ENCODE peak calls at places on chromosomes 6 and 20, in six cellular contexts. A is Karpas-422, Y is HCT116, U is SK-N-SH, H is PC-3, K is GM23248. T is an unnamed sample. For H3K9me2, the result is how much of the 10 kb centered on the place peaks cover.

GRCh38 chr20:48669946-48670630 is 157.7 kb downstream of the PREX1 start:
- DNase-seq in A (no peak), Y (no peak), U (no peak), H (no peak), K (no peak), T (no peak)

GRCh38 chr6:100176321-100176950 is 182.4 kb upstream of the MCHR2 start:
- DNase-seq in A (peak), Y (peak), U (no peak), H (peak), K (peak), T (peak)

GRCh38 chr6:89242574-89243330 is 25.6 kb upstream of the GABRR1 start:
- DNase-seq in A (peak), Y (peak), U (peak), H (peak), K (peak), T (peak)

GRCh38 chr6:137117605-137118004 is 55.8 kb downstream of the IL22RA2 start:
- DNase-seq in A (no peak), Y (no peak), U (no peak), H (no peak), K (no peak), T (no peak)

GRCh38 chr6:37029249-37029959 is 23.9 kb downstream of the FGD2 start:
- DNase-seq in A (peak), Y (peak), U (peak), H (peak), K (peak), T (peak)

GRCh38 chr6:155943635-155944034 is 488.0 kb upstream of the NOX3 start:
- DNase-seq in A (no peak), Y (no peak), U (no peak), H (peak), K (peak), T (no peak)

GRCh38 chr6:106648651-106649308 is 19.4 kb downstream of the QRSL1 start:
- DNase-seq in A (peak), Y (no peak), U (no peak), H (no peak), K (no peak), T (no peak)

GRCh38 chr6:142886431-142887170 is 58.4 kb downstream of the HIVEP2 start:
- DNase-seq in A (peak), Y (no peak), U (no peak), H (peak), K (peak), T (peak)

GRCh38 chr6:135938588-135939215 is 87.2 kb downstream of the PDE7B start:
- DNase-seq in A (peak), Y (no peak), U (peak), H (peak), K (peak), T (no peak)

GRCh38 chr6:422423-423061 is 31.0 kb downstream of the IRF4 start:
- DNase-seq in A (no peak), Y (no peak), U (no peak), H (peak), K (peak), T (no peak)

GRCh38 chr20:44495802-44496481 is 20.3 kb downstream of the TTPAL start:
- DNase-seq in A (no peak), Y (peak), U (no peak), H (peak), K (peak), T (no peak)

GRCh38 chr6:93350774-93351173 is 68.6 kb downstream of the EPHA7 start:
- DNase-seq in A (no peak), Y (no peak), U (no peak), H (no peak), K (no peak), T (no peak)

GRCh38 chr20:56778765-56779195 is 149.7 kb downstream of the TFAP2C start:
- DNase-seq in A (no peak), Y (no peak), U (peak), H (no peak), K (no peak), T (no peak)

GRCh38 chr20:50886184-50886790 is 45.0 kb downstream of the ADNP start:
- DNase-seq in A (no peak), Y (no peak), U (no peak), H (no peak), K (no peak), T (no peak)

GRCh38 chr6:36517408-36517807 is 29.9 kb downstream of the STK38 start:
- DNase-seq in A (peak), Y (no peak), U (no peak), H (no peak), K (no peak), T (peak)

GRCh38 chr20:61925555-61926252 is 140.0 kb downstream of the TAF4 start:
- DNase-seq in A (no peak), Y (peak), U (no peak), H (peak), K (peak), T (no peak)

GRCh38 chr20:41476013-41476441 is 109.4 kb upstream of the EMILIN3 start:
- DNase-seq in A (no peak), Y (no peak), U (no peak), H (peak), K (peak), T (no peak)

GRCh38 chr6:112036088-112036637 is 17.7 kb upstream of the CCN6 start:
- DNase-seq in A (no peak), Y (no peak), U (no peak), H (no peak), K (peak), T (no peak)

GRCh38 chr20:48667889-48668413 is 159.8 kb downstream of the PREX1 start:
- DNase-seq in A (no peak), Y (no peak), U (no peak), H (no peak), K (no peak), T (no peak)

GRCh38 chr20:62938105-62938888 is at the start of gene GID8:
- DNase-seq in A (peak), Y (no peak), U (no peak), H (peak), K (peak), T (peak)

GRCh38 chr6:170074435-170074834 is 216.4 kb downstream of the DLL1 start:
- DNase-seq in A (no peak), Y (no peak), U (no peak), H (no peak), K (no peak), T (no peak)

GRCh38 chr6:149150999-149151398 is 166.5 kb upstream of the TAB2 start:
- DNase-seq in A (no peak), Y (no peak), U (no peak), H (no peak), K (peak), T (no peak)

GRCh38 chr6:167846997-167847606 is 20.4 kb downstream of the AFDN start:
- DNase-seq in A (no peak), Y (no peak), U (no peak), H (no peak), K (no peak), T (no peak)

GRCh38 chr6:162568266-162568665 is 159.3 kb downstream of the PRKN start:
- DNase-seq in A (no peak), Y (no peak), U (no peak), H (no peak), K (no peak), T (no peak)

GRCh38 chr6:47094351-47094925 is 52.3 kb upstream of the ADGRF1 start:
- DNase-seq in A (no peak), Y (no peak), U (no peak), H (peak), K (no peak), T (no peak)

GRCh38 chr20:63072231-63072791 is 65.5 kb upstream of the BHLHE23 start:
- DNase-seq in A (no peak), Y (no peak), U (no peak), H (no peak), K (no peak), T (no peak)

GRCh38 chr6:3376064-3376463 is 80.8 kb downstream of the SLC22A23 start:
- DNase-seq in A (no peak), Y (no peak), U (no peak), H (no peak), K (no peak), T (no peak)

GRCh38 chr20:14142964-14143627 is 147.8 kb downstream of the MACROD2 start:
- DNase-seq in A (no peak), Y (no peak), U (peak), H (no peak), K (peak), T (no peak)

GRCh38 chr20:50015636-50015992 is 32.8 kb downstream of the SNAI1 start:
- DNase-seq in A (no peak), Y (no peak), U (no peak), H (no peak), K (peak), T (no peak)

GRCh38 chr6:52663120-52663934 is 7.6 kb upstream of the TMEM14A start:
- DNase-seq in A (peak), Y (peak), U (peak), H (peak), K (peak), T (peak)

GRCh38 chr6:138509371-138509770 is 10.1 kb upstream of the NHSL1 start:
- DNase-seq in A (peak), Y (peak), U (peak), H (peak), K (peak), T (peak)

GRCh38 chr6:100461273-100461919 is 3.3 kb downstream of the SIM1 start:
- DNase-seq in A (no peak), Y (no peak), U (no peak), H (no peak), K (peak), T (no peak)

GRCh38 chr6:39755231-39755630 is 30.0 kb upstream of the KIF6 start:
- DNase-seq in A (no peak), Y (no peak), U (no peak), H (no peak), K (peak), T (no peak)

GRCh38 chr6:129647044-129647443 is 62.9 kb downstream of the ARHGAP18 start:
- DNase-seq in A (no peak), Y (no peak), U (no peak), H (no peak), K (no peak), T (no peak)
- H3K9me2 ChIP-seq in A (under half), Y (under half), U (under half), H (under half), K (under half), T (under half)

GRCh38 chr6:97110149-97110548 is 172.9 kb downstream of the MMS22L start:
- DNase-seq in A (no peak), Y (no peak), U (no peak), H (no peak), K (no peak), T (no peak)

GRCh38 chr6:97110626-97111025 is 172.4 kb downstream of the MMS22L start:
- DNase-seq in A (no peak), Y (no peak), U (no peak), H (no peak), K (no peak), T (no peak)

GRCh38 chr6:97111243-97111642 is 171.8 kb downstream of the MMS22L start:
- DNase-seq in A (no peak), Y (no peak), U (no peak), H (no peak), K (no peak), T (no peak)

GRCh38 chr6:97114645-97115044 is 168.4 kb downstream of the MMS22L start:
- DNase-seq in A (no peak), Y (no peak), U (no peak), H (no peak), K (no peak), T (no peak)

GRCh38 chr6:97113170-97113569 is 169.8 kb downstream of the MMS22L start:
- DNase-seq in A (no peak), Y (no peak), U (no peak), H (no peak), K (no peak), T (no peak)
- H3K9ac ChIP-seq in A (no peak), Y (no peak), U (no peak), H (no peak), K (no peak), T (no peak)

GRCh38 chr6:44503471-44503870 is 116.0 kb downstream of the CDC5L start:
- DNase-seq in A (no peak), Y (no peak), U (no peak), H (no peak), K (no peak), T (no peak)
- H3K9me2 ChIP-seq in A (under half), Y (under half), U (under half), H (under half), K (under half), T (under half)

GRCh38 chr20:2476742-2477615 is 6.4 kb upstream of the SNRPB start:
- DNase-seq in A (peak), Y (no peak), U (no peak), H (no peak), K (no peak), T (no peak)

GRCh38 chr20:2480381-2480780 is 9.8 kb upstream of the SNRPB start:
- DNase-seq in A (no peak), Y (no peak), U (no peak), H (no peak), K (no peak), T (no peak)

GRCh38 chr20:2470432-2471193 is at the start of gene SNRPB:
- DNase-seq in A (peak), Y (peak), U (peak), H (peak), K (peak), T (peak)

DNA sequence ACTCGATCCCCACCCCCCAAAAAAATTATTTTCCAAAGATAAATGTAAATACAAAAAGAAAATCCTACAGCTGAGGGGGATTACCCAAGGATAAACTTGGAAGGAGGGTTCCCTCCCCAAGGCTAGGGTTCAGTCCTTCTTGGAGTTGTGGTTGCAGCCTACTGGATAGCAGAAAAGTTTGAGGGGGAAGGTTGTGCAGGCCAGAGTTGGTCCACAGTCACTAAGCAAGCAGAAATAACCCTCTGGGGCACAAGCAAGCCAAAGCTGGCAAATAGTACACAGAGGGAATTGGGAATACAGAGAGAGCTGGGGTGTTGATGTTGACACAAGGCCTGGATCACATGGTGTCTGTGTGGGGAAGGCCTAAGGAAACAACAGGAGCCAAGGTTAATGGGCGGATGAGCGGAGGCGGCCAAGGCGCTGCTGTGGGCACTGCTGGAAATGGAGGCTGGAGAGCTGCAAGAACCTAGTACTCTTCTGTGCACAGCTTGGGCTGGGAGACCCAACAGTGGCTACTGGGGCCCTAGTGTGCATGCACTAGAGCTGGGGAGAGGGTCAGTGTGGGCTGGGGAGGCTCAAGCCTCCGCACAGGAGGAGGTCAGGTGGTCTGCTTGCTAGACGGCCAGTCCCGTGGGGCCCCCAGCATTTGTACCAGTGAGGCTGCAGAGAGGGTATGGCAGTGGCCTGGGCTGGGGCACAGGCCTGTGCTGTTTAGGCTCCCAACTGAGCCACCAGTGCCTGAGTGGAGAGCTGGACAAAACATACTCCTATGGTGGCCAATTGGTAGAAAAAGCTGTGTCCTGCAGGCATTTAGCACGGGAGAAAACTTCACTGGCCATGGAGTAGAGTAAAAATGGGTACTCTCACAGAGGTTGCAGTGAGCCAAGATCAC is 5.5 kb upstream of the SNRPB start:
- DNase-seq in A (no peak), Y (no peak), U (no peak), H (no peak), K (no peak), T (no peak)
- H3K9ac ChIP-seq in A (no peak), Y (no peak), U (no peak), H (no peak), K (no peak), T (no peak)

GRCh38 chr6:31402324-31403282 is 792 bp upstream of the MICA start:
- DNase-seq in A (no peak), Y (no peak), U (no peak), H (peak), K (peak), T (peak)
- H3K9me2 ChIP-seq in A (under half), Y (under half), U (under half), H (under half), K (under half), T (under half)

T was measured in MM.1S.